ENCODE peak calls at places on chromosomes 6 and 20, in seven cellular contexts. M is CD14-positive monocyte, W is pancreas, A is GM23338, X is fibroblast of the aortic adventitia, E is gastrocnemius medialis, O is AG09309. Y is an unnamed sample.

GRCh38 chr6:19757036-19757435 is 80.1 kb upstream of the ID4 start:
- DNase-seq in M (no peak), X (peak; percentile 45), O (no peak), A (peak; percentile 24), E (no peak), W (no peak), Y (no peak)

GRCh38 chr20:44695295-44696230 is 19.6 kb upstream of the CCN5 start:
- DNase-seq in W (no peak), X (peak; percentile 66), A (no peak), M (no peak), E (no peak), O (peak; percentile 49), Y (no peak)

GRCh38 chr6:11161031-11161966 is 49.8 kb upstream of the ERVFRD-1 start:
- DNase-seq in M (no peak), W (no peak), X (no peak), E (no peak), A (no peak), O (no peak), Y (no peak)

GRCh38 chr20:2865630-2866029 is 7.7 kb upstream of the PTPRA start:
- DNase-seq in O (no peak), M (no peak), A (peak; percentile 68), E (no peak), W (no peak), X (no peak), Y (no peak)

GRCh38 chr20:62765432-62766070 is 30.7 kb upstream of the MRGBP start:
- DNase-seq in X (no peak), W (no peak), M (peak; percentile 40), O (no peak), E (no peak), A (no peak), Y (peak; percentile 60)

GRCh38 chr6:123901441-123901840 is 97.8 kb downstream of the NKAIN2 start:
- DNase-seq in M (no peak), O (no peak), E (no peak), X (no peak), W (no peak), A (no peak), Y (no peak)

GRCh38 chr6:106145741-106146227 is 59.6 kb downstream of the PRDM1 start:
- DNase-seq in W (no peak), E (no peak), A (no peak), O (no peak), M (no peak), X (no peak), Y (no peak)

GRCh38 chr20:4195499-4195898 is 180.1 kb upstream of the RNF24 start:
- DNase-seq in W (no peak), O (no peak), E (no peak), A (peak; percentile 76), X (peak; percentile 14), M (no peak), Y (peak; percentile 61)

GRCh38 chr20:34522969-34523871 is 7.0 kb downstream of the DYNLRB1 start:
- DNase-seq in E (peak; percentile 56), O (peak; percentile 42), A (peak; percentile 89), M (no peak), X (peak; percentile 86), W (peak; percentile 69), Y (no peak)

GRCh38 chr6:156774872-156775405 is 2.2 kb upstream of the ARID1B start:
- DNase-seq in M (no peak), O (no peak), W (no peak), X (peak; percentile 35), E (no peak), A (peak; percentile 70), Y (no peak)

GRCh38 chr6:13278184-13278583 is 50.2 kb downstream of the TBC1D7 start:
- DNase-seq in O (no peak), X (no peak), E (no peak), M (no peak), A (peak; percentile 72), W (no peak), Y (no peak)

GRCh38 chr6:72413884-72414283 is 208.0 kb upstream of the KCNQ5 start:
- DNase-seq in E (no peak), M (no peak), A (no peak), O (no peak), X (no peak), W (peak; percentile 56), Y (no peak)
- TF ChIP-seq CTCF in E (no peak), M (no peak), A (no peak), O (no peak), X (no peak), W (no peak), Y (no peak)

GRCh38 chr6:97978855-97979271 is 695.8 kb upstream of the MMS22L start:
- DNase-seq in E (no peak), O (no peak), A (peak; percentile 80), W (no peak), X (no peak), M (no peak), Y (peak; percentile 44)
- TF ChIP-seq CTCF in E (no peak), O (no peak), A (peak; percentile 74), W (no peak), X (no peak), M (no peak), Y (no peak)

GRCh38 chr20:7993703-7994102 is 25.9 kb downstream of the TMX4 start:
- DNase-seq in A (no peak), O (no peak), E (no peak), W (no peak), X (no peak), M (no peak), Y (no peak)
- TF ChIP-seq CTCF in A (no peak), O (no peak), E (no peak), W (no peak), X (no peak), M (no peak), Y (no peak)

GRCh38 chr6:89381031-89381430 is 28.5 kb upstream of the UBE2J1 start:
- DNase-seq in A (no peak), O (no peak), E (no peak), M (no peak), X (no peak), W (no peak), Y (no peak)
- TF ChIP-seq CTCF in A (no peak), O (no peak), E (no peak), M (no peak), X (no peak), W (no peak), Y (no peak)

GRCh38 chr20:23366384-23366783 is 4.4 kb downstream of the GZF1 start:
- DNase-seq in O (no peak), E (no peak), W (no peak), M (no peak), X (no peak), A (no peak), Y (no peak)

GRCh38 chr20:23363257-23363649 is 1.3 kb downstream of the GZF1 start:
- DNase-seq in E (peak; percentile 16), M (no peak), O (no peak), A (no peak), W (no peak), X (peak; percentile 16), Y (no peak)

GRCh38 chr20:23368316-23369110 is 6.5 kb downstream of the GZF1 start:
- DNase-seq in W (no peak), E (no peak), M (no peak), O (no peak), X (peak; percentile 38), A (no peak), Y (no peak)

GRCh38 chr20:23367770-23368169 is 5.8 kb downstream of the GZF1 start:
- DNase-seq in M (no peak), W (no peak), O (no peak), A (no peak), X (no peak), E (no peak), Y (no peak)

DNA sequence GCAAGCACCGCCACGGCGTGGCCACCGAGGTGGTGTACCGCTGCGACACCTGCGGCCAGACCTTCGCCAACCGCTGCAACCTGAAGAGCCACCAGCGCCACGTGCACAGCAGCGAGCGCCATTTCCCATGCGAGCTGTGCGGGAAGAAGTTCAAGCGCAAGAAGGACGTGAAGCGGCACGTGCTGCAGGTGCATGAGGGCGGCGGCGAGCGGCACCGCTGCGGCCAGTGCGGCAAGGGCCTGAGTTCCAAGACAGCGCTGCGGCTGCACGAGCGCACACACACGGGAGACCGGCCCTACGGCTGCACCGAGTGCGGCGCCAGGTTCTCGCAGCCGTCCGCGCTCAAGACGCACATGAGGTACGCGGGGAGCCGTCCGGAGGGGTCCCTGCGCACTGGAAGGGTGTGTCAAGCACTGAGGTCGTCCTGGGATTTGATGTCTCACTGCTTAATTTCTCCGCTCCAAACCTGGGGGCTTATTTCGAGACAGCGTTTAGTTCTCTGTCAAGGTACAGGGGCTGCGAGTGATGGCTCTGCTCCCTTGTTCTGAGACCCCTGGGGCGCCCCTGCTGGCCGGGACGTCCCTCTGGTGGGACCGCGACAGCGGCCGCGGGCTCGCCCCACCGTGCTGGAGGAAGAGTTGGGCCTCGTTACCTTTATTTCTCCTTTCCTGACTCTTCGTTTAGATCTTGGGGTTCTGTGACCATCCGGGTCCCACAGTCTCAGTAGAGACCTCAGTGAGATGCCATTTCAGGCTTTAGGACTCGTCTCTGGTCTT is 3.6 kb downstream of the GZF1 start:
- DNase-seq in A (peak; percentile 47), E (no peak), X (no peak), M (no peak), W (no peak), O (no peak), Y (no peak)
- TF ChIP-seq CTCF in A (peak; percentile 20), E (no peak), X (no peak), M (no peak), W (no peak), O (no peak), Y (no peak)

GRCh38 chr6:17280552-17281090 is 540 bp upstream of the RBM24 start:
- DNase-seq in O (no peak), A (peak; percentile 74), W (peak; percentile 68), X (no peak), M (peak; percentile 44), E (peak; percentile 57), Y (no peak)
- TF ChIP-seq CTCF in O (peak; percentile 21), A (no peak), W (no peak), X (no peak), M (no peak), E (peak; percentile 32), Y (no peak)

GRCh38 chr6:120077489-120077888 is 727.9 kb upstream of the MAN1A1 start:
- DNase-seq in X (peak; percentile 3), E (no peak), W (no peak), O (no peak), A (peak; percentile 68), M (no peak), Y (no peak)
- TF ChIP-seq CTCF in X (no peak), E (no peak), W (no peak), O (no peak), A (peak; percentile 69), M (no peak), Y (peak; percentile 45)

Y was measured in chondrocyte.